ENCODE peak calls at places on chromosomes 6 and 20, in five cellular contexts. U is cardiac fibroblast, B is choroid plexus epithelial cell, M is left kidney, C is ACHN. X is an unnamed sample.

GRCh38 chr6:47308674-47309325 is 905 bp downstream of the TNFRSF21 start:
- DNase-seq in U (no peak), B (peak; percentile 44), M (peak; percentile 69), C (peak; percentile 28), X (no peak)

GRCh38 chr6:130362128-130362527 is 3.7 kb upstream of the TMEM200A start:
- DNase-seq in U (no peak), B (no peak), M (peak; percentile 72), C (no peak), X (no peak)

GRCh38 chr6:81933648-81934047 is 181.2 kb upstream of the TENT5A start:
- DNase-seq in U (no peak), B (no peak), M (no peak), C (peak; percentile 7), X (no peak)

GRCh38 chr6:36544228-36544627 is 3.1 kb downstream of the STK38 start:
- DNase-seq in U (peak; percentile 33), B (no peak), M (no peak), C (no peak), X (no peak)

GRCh38 chr6:35368038-35368887 is 25.9 kb downstream of the PPARD start:
- DNase-seq in U (peak; percentile 50), B (peak; percentile 58), M (no peak), C (no peak), X (no peak)

GRCh38 chr20:12219798-12220197 is 302.1 kb downstream of the BTBD3 start:
- DNase-seq in U (no peak), B (no peak), M (no peak), C (no peak), X (no peak)

GRCh38 chr6:105794263-105794662 is 291.9 kb upstream of the PRDM1 start:
- DNase-seq in U (no peak), B (peak; percentile 52), M (peak; percentile 32), C (no peak), X (peak; percentile 14)

GRCh38 chr6:158761746-158762145 is 57.4 kb downstream of the EZR start:
- DNase-seq in U (no peak), B (no peak), M (no peak), C (no peak), X (no peak)

GRCh38 chr6:149182262-149182661 is 135.2 kb upstream of the TAB2 start:
- DNase-seq in U (peak; percentile 34), B (no peak), M (no peak), C (no peak), X (no peak)

GRCh38 chr20:6142348-6142993 is 19.6 kb upstream of the FERMT1 start:
- DNase-seq in U (peak; percentile 74), B (peak; percentile 82), M (peak; percentile 72), C (peak; percentile 54), X (peak; percentile 50)

GRCh38 chr6:53630533-53631269 is 34.9 kb downstream of the KLHL31 start:
- DNase-seq in U (no peak), B (no peak), M (no peak), C (no peak), X (no peak)

X was measured in substantia nigra.